ENCODE peak calls at places on chromosomes 12 and 14, in five cellular contexts. One of them, this sample, is unnamed. For H3K4me1, the result is how much of the 10 kb centered on the place peaks cover.

GRCh38 chr12:32896438-32897275 is at the start of gene PKP2:
- DNase-seq in suprapubic skin: peak
- DNase-seq in ovary: peak
- DNase-seq in GM12878: no peak
- DNase-seq in A549: peak
- DNase-seq in this sample: no peak

GRCh38 chr14:72810201-72810600 is 83.7 kb downstream of the DPF3 start:
- DNase-seq in suprapubic skin: no peak
- DNase-seq in GM12878: no peak
- DNase-seq in A549: no peak
- DNase-seq in ovary: no peak
- DNase-seq in this sample: no peak

GRCh38 chr12:42446761-42447160 is 120.8 kb downstream of the PPHLN1 start:
- DNase-seq in suprapubic skin: no peak
- DNase-seq in ovary: no peak
- DNase-seq in GM12878: no peak
- DNase-seq in A549: no peak
- DNase-seq in this sample: no peak

GRCh38 chr14:100842799-100843198 is 16.9 kb downstream of the MEG3 start:
- DNase-seq in A549: no peak
- DNase-seq in ovary: no peak
- DNase-seq in suprapubic skin: no peak
- DNase-seq in GM12878: no peak
- DNase-seq in this sample: no peak

GRCh38 chr12:28443337-28443736 is 253.1 kb downstream of the CCDC91 start:
- DNase-seq in GM12878: no peak
- DNase-seq in suprapubic skin: no peak
- DNase-seq in ovary: no peak
- DNase-seq in A549: no peak
- DNase-seq in this sample: no peak

GRCh38 chr12:80176706-80177105 is 77.4 kb downstream of the OTOGL start:
- DNase-seq in A549: no peak
- DNase-seq in suprapubic skin: no peak
- DNase-seq in ovary: no peak
- DNase-seq in GM12878: no peak
- DNase-seq in this sample: no peak

GRCh38 chr12:127126260-127126628 is 1140.7 kb upstream of the TMEM132C start:
- DNase-seq in ovary: no peak
- DNase-seq in A549: no peak
- DNase-seq in GM12878: no peak
- DNase-seq in suprapubic skin: no peak
- DNase-seq in this sample: no peak

GRCh38 chr14:69317780-69318179 is 57.8 kb downstream of the GALNT16 start:
- DNase-seq in A549: no peak
- DNase-seq in ovary: peak
- DNase-seq in suprapubic skin: peak
- DNase-seq in GM12878: no peak
- DNase-seq in this sample: no peak

GRCh38 chr14:71686677-71687076 is 245.6 kb upstream of the RGS6 start:
- DNase-seq in suprapubic skin: no peak
- DNase-seq in GM12878: no peak
- DNase-seq in ovary: peak
- DNase-seq in A549: no peak
- DNase-seq in this sample: peak

GRCh38 chr12:117076410-117077372 is 22.5 kb downstream of the TESC start:
- DNase-seq in GM12878: no peak
- DNase-seq in suprapubic skin: no peak
- DNase-seq in A549: no peak
- DNase-seq in ovary: no peak
- DNase-seq in this sample: no peak

GRCh38 chr12:121712462-121713256 is at the start of gene TMEM120B:
- DNase-seq in suprapubic skin: peak
- DNase-seq in ovary: peak
- DNase-seq in GM12878: no peak
- DNase-seq in A549: peak
- DNase-seq in this sample: peak
- TF ChIP-seq EP300 in suprapubic skin: no peak
- TF ChIP-seq EP300 in ovary: no peak
- TF ChIP-seq EP300 in GM12878: no peak
- TF ChIP-seq EP300 in A549: no peak
- TF ChIP-seq EP300 in this sample: no peak

GRCh38 chr12:64127811-64128210 is 94.3 kb downstream of the KICS2 start:
- DNase-seq in A549: no peak
- DNase-seq in suprapubic skin: no peak
- DNase-seq in ovary: no peak
- DNase-seq in GM12878: no peak
- DNase-seq in this sample: no peak

GRCh38 chr12:64125913-64126312 is 96.2 kb downstream of the KICS2 start:
- DNase-seq in GM12878: no peak
- DNase-seq in ovary: no peak
- DNase-seq in A549: no peak
- DNase-seq in suprapubic skin: no peak
- DNase-seq in this sample: no peak

GRCh38 chr12:64124511-64125197 is 97.4 kb downstream of the KICS2 start:
- DNase-seq in ovary: no peak
- DNase-seq in GM12878: no peak
- DNase-seq in A549: no peak
- DNase-seq in suprapubic skin: no peak
- DNase-seq in this sample: no peak

GRCh38 chr12:64120568-64120967 is 101.5 kb downstream of the KICS2 start:
- DNase-seq in ovary: no peak
- DNase-seq in GM12878: no peak
- DNase-seq in suprapubic skin: no peak
- DNase-seq in A549: no peak
- DNase-seq in this sample: no peak

DNA sequence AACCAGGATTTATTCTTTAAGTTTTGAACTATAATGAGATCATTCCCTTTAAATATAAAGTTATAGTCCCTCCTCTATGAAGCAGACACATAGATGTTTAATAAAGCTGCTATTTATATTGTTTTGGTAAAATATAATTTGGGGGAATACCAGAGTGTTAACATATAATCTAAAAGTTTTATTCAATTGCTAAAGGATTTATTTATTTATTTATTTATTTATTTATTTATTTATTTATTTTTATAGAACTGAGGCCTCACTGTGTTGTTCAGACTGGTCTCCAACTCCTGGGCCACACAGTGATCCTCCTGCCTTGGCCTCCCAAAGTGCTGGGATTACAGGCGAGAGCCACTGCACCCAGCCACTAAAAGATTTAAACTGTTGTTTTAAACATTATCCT is 98.6 kb downstream of the KICS2 start:
- DNase-seq in GM12878: no peak
- DNase-seq in ovary: no peak
- DNase-seq in A549: no peak
- DNase-seq in suprapubic skin: no peak
- DNase-seq in this sample: no peak
- H3K4me1 ChIP-seq in GM12878: under half
- H3K4me1 ChIP-seq in ovary: under half
- H3K4me1 ChIP-seq in A549: under half
- H3K4me1 ChIP-seq in suprapubic skin: under half
- H3K4me1 ChIP-seq in this sample: under half

GRCh38 chr14:39229222-39229543 is 4.5 kb upstream of the MIA2 start:
- DNase-seq in GM12878: no peak
- DNase-seq in ovary: no peak
- DNase-seq in suprapubic skin: no peak
- DNase-seq in A549: no peak
- DNase-seq in this sample: no peak

GRCh38 chr14:39228044-39228443 is 5.7 kb upstream of the MIA2 start:
- DNase-seq in A549: no peak
- DNase-seq in ovary: no peak
- DNase-seq in GM12878: no peak
- DNase-seq in suprapubic skin: no peak
- DNase-seq in this sample: no peak

GRCh38 chr14:39230416-39230815 is 3.3 kb upstream of the MIA2 start:
- DNase-seq in GM12878: no peak
- DNase-seq in A549: no peak
- DNase-seq in suprapubic skin: no peak
- DNase-seq in ovary: no peak
- DNase-seq in this sample: no peak

GRCh38 chr14:39229601-39230110 is 4.1 kb upstream of the MIA2 start:
- DNase-seq in ovary: no peak
- DNase-seq in suprapubic skin: no peak
- DNase-seq in A549: no peak
- DNase-seq in GM12878: no peak
- DNase-seq in this sample: no peak

DNA sequence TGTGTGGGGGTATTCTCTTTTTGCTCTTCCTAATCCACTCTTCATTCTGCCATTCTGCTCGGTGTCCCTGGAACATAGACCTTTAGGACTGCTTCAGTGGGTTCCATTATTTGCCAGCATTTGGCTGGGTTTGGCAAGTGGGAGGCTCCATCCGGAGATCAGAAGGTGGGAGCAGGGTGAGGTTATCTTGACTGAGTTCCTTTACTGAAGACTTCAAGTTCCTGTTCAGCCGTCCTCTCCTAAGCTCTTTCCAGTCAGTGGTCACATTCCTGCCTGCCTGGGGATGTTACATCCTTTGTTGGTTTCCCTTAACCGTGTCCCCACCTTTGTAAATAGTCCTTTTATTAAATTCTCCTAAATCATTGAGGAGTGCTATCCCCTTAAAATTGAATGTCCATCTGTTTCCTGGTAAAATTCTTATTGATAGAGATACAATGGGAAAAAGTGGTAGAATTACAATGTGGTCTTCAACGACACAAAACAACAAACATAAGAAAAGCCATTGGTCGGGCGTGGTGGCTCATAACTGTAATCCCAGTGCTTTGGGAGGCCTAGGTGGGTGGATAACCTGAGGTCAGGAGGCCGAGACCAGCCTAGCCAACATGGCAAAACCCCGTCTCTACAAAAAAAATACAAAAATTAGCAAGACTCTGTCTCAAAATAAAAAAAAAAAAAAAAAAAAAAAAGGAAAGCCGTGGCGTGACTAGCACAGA is 5.0 kb upstream of the MIA2 start:
- DNase-seq in GM12878: no peak
- DNase-seq in suprapubic skin: no peak
- DNase-seq in ovary: no peak
- DNase-seq in A549: no peak
- DNase-seq in this sample: no peak
- TF ChIP-seq EP300 in GM12878: no peak
- TF ChIP-seq EP300 in suprapubic skin: no peak
- TF ChIP-seq EP300 in ovary: no peak
- TF ChIP-seq EP300 in A549: no peak
- TF ChIP-seq EP300 in this sample: no peak

DNA sequence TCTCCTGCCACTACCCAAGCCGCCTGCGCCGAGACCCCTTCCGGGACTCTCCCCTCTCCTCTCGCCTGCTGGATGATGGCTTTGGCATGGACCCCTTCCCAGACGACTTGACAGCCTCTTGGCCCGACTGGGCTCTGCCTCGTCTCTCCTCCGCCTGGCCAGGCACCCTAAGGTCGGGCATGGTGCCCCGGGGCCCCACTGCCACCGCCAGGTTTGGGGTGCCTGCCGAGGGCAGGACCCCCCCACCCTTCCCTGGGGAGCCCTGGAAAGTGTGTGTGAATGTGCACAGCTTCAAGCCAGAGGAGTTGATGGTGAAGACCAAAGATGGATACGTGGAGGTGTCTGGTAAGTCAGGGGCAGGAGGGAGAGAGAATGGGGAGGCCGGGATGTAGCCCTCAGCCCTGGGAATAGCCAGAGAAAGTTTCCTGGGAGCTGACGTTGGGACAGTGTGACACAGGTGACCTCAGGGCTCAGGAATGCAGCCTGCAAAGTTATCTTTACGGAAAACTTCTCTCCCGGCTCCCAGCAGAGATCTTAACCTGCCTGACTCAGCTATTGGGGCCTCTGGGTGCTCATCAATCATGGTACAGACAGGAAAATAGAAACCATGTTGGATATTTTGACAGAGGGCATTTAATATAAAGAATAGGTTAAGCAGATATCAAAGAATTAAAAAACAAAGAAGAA is 747 bp downstream of the HSPB8 start:
- DNase-seq in A549: peak
- DNase-seq in ovary: peak
- DNase-seq in GM12878: no peak
- DNase-seq in suprapubic skin: peak
- DNase-seq in this sample: peak
- H3K4me1 ChIP-seq in A549: half or more
- H3K4me1 ChIP-seq in ovary: under half
- H3K4me1 ChIP-seq in GM12878: under half
- H3K4me1 ChIP-seq in suprapubic skin: half or more
- H3K4me1 ChIP-seq in this sample: under half

GRCh38 chr14:76918176-76918750 is 92.1 kb downstream of the LRRC74A start:
- DNase-seq in GM12878: no peak
- DNase-seq in ovary: peak
- DNase-seq in A549: no peak
- DNase-seq in suprapubic skin: peak
- DNase-seq in this sample: peak
- TF ChIP-seq EP300 in GM12878: no peak
- TF ChIP-seq EP300 in ovary: no peak
- TF ChIP-seq EP300 in A549: no peak
- TF ChIP-seq EP300 in suprapubic skin: no peak
- TF ChIP-seq EP300 in this sample: peak

GRCh38 chr14:90536092-90536491 is 139.3 kb downstream of the CALM1 start:
- DNase-seq in GM12878: no peak
- DNase-seq in A549: no peak
- DNase-seq in suprapubic skin: no peak
- DNase-seq in ovary: peak
- DNase-seq in this sample: no peak
- H3K4me1 ChIP-seq in GM12878: under half
- H3K4me1 ChIP-seq in A549: under half
- H3K4me1 ChIP-seq in suprapubic skin: under half
- H3K4me1 ChIP-seq in ovary: under half
- H3K4me1 ChIP-seq in this sample: under half

This sample was measured in sigmoid colon.